ENCODE peak calls at places on chromosome 22, in ten cellular contexts. R is activated B cell treated with CpG ODN at 0.5 μM for 24 hours, W is A549, L is adrenal gland, Y is HL-60, Z is progenitor cell of endocrine pancreas, S is AG09309, X is kidney, M is osteocyte, G is GM20000. I is an unnamed sample.

GRCh38 chr22:22082960-22083359 is 100.4 kb upstream of the TOP3B start:
- DNase-seq in X (no peak), G (no peak), L (no peak), W (no peak), Z (no peak), S (no peak), M (no peak), R (no peak), Y (no peak), I (no peak)

GRCh38 chr22:22064580-22064979 is 82.0 kb upstream of the TOP3B start:
- DNase-seq in R (no peak), W (no peak), M (no peak), S (no peak), X (no peak), L (no peak), G (no peak), Y (no peak), Z (no peak), I (no peak)

GRCh38 chr22:23268877-23269276 is 88.6 kb downstream of the BCR start:
- DNase-seq in Y (no peak), L (no peak), W (no peak), X (no peak), R (no peak), G (peak), M (no peak), S (no peak), Z (no peak), I (no peak)

GRCh38 chr22:23212061-23213030 is 32.0 kb downstream of the BCR start:
- DNase-seq in X (peak), Y (no peak), Z (no peak), L (peak), G (no peak), R (no peak), W (no peak), S (no peak), M (no peak), I (no peak)

GRCh38 chr22:23013612-23014011 is 56.7 kb upstream of the GNAZ start:
- DNase-seq in S (no peak), G (no peak), L (no peak), Y (no peak), Z (no peak), M (no peak), W (no peak), X (no peak), R (no peak), I (no peak)

GRCh38 chr22:26835023-26835422 is 177.6 kb downstream of the MIAT start:
- DNase-seq in Y (no peak), S (no peak), M (no peak), L (no peak), R (no peak), W (no peak), X (no peak), Z (no peak), G (no peak), I (no peak)

GRCh38 chr22:20080776-20081654 is 974 bp downstream of the DGCR8 start:
- DNase-seq in Z (peak), L (peak), M (no peak), Y (peak), G (no peak), S (peak), W (peak), R (no peak), X (peak), I (no peak)

GRCh38 chr22:43539572-43540533 is 128.0 kb downstream of the MPPED1 start:
- DNase-seq in G (no peak), Z (no peak), X (peak), S (no peak), M (peak), L (no peak), Y (no peak), W (no peak), R (no peak), I (no peak)

GRCh38 chr22:49149721-49150608 is 677.7 kb downstream of the BRD1 start:
- DNase-seq in X (no peak), S (no peak), G (no peak), L (no peak), Z (no peak), R (no peak), Y (no peak), M (no peak), W (no peak), I (no peak)

GRCh38 chr22:48709976-48710375 is 1117.7 kb downstream of the BRD1 start:
- DNase-seq in S (no peak), G (no peak), L (no peak), Z (no peak), X (peak), Y (no peak), M (no peak), W (no peak), R (no peak), I (no peak)

GRCh38 chr22:20465759-20466077 is 28.1 kb upstream of the SCARF2 start:
- DNase-seq in W (no peak), M (no peak), L (no peak), G (no peak), R (no peak), Z (no peak), Y (no peak), X (no peak), S (no peak), I (no peak)

GRCh38 chr22:46551321-46551720 is 13.9 kb upstream of the CELSR1 start:
- DNase-seq in R (no peak), Z (no peak), G (no peak), Y (no peak), L (no peak), M (no peak), X (peak), S (no peak), W (no peak), I (no peak)
- TF ChIP-seq CTCF in R (no peak), Z (no peak), G (no peak), Y (no peak), L (no peak), M (no peak), X (no peak), S (no peak), W (no peak), I (no peak)

GRCh38 chr22:36330127-36330526 is 57.6 kb downstream of the MYH9 start:
- DNase-seq in G (no peak), S (no peak), Y (no peak), L (no peak), Z (no peak), M (no peak), R (no peak), X (no peak), W (no peak), I (no peak)

GRCh38 chr22:36331912-36332622 is 55.7 kb downstream of the MYH9 start:
- DNase-seq in M (no peak), W (peak), X (peak), R (peak), L (peak), S (no peak), Y (peak), G (peak), Z (no peak), I (peak)

GRCh38 chr22:36330655-36331305 is 57.0 kb downstream of the MYH9 start:
- DNase-seq in Y (peak), G (no peak), R (no peak), M (no peak), Z (no peak), X (peak), W (no peak), L (peak), S (no peak), I (peak)

GRCh38 chr22:36332623-36333331 is 55.0 kb downstream of the MYH9 start:
- DNase-seq in L (no peak), X (no peak), G (peak), Y (peak), S (no peak), Z (no peak), M (no peak), R (no peak), W (no peak), I (no peak)

DNA sequence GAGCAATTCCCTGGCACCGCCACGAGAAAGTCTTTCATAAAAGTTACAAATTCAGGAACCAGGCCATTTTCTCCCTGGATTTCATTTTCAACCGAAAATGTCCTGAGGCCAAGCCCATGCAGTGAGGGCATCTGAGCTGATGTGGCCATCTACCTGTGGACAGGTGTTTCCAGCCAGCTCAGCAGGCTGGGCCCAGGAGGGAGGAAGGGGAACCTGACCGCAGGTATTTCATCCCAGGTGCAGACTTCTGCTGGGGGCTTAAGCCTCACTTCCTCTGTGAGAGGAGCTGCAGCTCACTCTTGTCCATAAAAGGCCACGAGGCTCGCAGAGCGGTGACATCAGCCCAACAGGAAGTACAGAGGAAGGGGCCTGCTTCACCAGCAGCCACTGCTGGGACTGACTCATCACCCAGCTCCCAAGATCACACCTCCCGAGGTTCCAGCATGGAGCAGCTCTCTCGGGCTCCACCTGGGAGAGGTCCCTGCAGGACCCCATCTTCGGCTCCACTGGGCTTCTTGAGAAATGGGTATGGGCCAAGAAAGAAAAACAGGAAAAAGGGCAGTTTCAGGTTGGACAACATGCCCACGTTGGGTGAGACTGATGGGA is 56.4 kb downstream of the MYH9 start:
- DNase-seq in L (peak), R (peak), W (peak), G (peak), Y (peak), S (peak), Z (no peak), M (no peak), X (peak), I (peak)
- TF ChIP-seq CTCF in L (no peak), R (no peak), W (no peak), G (no peak), Y (no peak), S (no peak), Z (no peak), M (no peak), X (no peak), I (no peak)

DNA sequence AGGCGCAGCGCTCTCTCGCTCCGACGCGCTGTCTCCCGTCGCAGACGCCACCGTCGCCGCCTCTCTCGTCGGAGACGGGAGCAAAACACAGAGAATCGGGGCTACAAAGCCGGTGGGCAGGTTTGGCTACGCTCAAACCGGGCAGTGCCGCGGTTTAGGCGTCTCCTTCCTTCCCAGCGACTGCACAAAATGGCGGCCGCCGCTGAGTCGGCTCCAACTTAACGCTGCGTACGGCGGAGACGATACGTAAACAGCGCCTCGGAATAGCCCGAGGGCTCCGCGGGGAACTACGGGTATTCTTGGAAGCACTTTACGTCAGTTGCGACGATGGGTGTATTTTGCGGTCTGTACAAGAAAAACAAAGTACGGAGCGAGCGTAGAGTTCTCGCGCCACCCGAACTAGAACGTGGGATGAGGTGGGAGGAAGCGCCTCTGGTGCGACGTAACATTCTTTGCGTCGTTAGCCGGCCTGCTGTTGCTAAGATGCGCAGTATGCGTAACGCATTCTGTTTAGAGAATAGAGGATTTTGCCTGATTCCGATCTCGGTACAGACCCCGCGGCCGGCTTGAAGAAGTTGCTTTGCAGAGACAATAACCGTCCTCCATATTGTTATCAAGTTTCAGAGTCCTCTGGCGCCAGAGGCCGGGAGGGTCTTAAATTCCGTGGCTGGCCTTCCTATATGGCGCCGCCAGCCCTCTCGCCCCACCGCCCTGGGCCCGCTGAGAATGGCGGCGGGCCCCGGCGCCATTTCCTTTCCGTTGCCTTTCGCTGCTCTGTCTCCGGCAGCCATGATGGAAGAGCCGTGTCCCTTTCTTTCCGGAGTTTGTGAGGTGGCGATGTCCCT is at the start of gene DDX17:
- DNase-seq in Z (peak), M (peak), L (peak), Y (peak), X (peak), S (peak), G (peak), W (peak), R (peak), I (peak)
- TF ChIP-seq CTCF in Z (no peak), M (no peak), L (no peak), Y (no peak), X (no peak), S (no peak), G (no peak), W (no peak), R (no peak), I (no peak)

DNA sequence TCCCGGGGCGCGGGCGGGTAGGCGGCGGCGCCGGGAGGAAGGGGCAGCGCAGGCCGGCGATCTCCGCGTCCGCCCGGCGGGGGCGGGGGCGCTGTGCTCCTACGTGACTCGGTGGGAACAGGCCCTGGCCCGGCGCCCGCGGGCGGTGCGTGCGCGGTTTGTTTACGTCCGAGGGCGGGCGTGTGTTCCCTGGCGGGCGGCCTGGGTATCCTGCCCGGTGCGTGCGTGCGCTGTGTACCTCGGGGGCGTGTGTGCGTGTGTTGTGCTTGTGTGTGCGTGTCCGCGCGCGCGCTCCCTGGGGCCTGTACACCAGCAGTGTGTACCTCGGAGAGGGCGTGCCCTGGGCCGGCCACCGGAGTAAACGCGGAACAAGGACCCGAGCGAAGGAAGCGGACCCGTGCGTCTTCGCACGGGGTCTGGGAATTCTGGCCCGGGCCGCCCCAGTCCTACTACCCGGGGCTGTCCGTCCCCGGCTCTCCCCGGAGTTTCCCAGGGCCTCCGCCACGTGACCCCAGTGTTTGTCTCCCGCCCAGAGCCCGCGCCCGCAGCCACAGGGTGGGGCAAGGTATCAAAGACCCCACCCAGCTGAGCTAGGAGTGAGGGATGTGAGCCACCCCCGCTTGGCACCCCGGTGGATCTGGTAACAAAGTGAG is 769 bp downstream of the MAFF start:
- DNase-seq in Z (peak), Y (peak), X (peak), W (no peak), L (peak), S (peak), R (peak), M (peak), G (peak), I (peak)
- TF ChIP-seq CTCF in Z (peak), Y (no peak), X (peak), W (no peak), L (no peak), S (peak), R (no peak), M (peak), G (peak), I (no peak)

GRCh38 chr22:36497910-36498669 is 8.8 kb downstream of the FOXRED2 start:
- DNase-seq in R (no peak), M (no peak), Y (no peak), X (no peak), L (no peak), S (no peak), W (no peak), G (no peak), Z (no peak), I (no peak)

DNA sequence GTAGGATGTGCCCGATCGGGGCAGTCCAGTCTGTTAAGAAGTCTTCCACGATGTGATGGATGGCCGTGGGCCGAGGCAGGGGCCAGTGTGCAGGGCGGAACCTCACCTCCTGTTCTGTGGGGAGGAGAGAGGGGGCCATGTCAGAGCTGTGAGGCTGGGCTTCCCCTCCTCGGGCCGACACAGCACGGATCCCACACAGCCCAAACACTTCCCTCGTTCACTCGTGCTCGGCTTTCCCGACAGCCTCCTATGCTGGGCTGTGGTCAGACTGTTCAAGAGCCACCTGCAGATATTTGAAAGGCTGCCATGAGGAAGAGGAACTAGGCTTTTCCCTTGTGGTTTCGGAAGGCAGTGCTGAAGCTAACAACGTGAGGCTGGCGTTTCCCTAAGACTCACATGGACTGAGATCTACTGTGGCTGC is 12.3 kb upstream of the TXN2 start:
- DNase-seq in L (peak), S (no peak), R (peak), Y (peak), G (peak), X (no peak), W (no peak), M (no peak), Z (no peak), I (no peak)
- TF ChIP-seq CTCF in L (no peak), S (no peak), R (no peak), Y (no peak), G (no peak), X (no peak), W (no peak), M (no peak), Z (no peak), I (no peak)

DNA sequence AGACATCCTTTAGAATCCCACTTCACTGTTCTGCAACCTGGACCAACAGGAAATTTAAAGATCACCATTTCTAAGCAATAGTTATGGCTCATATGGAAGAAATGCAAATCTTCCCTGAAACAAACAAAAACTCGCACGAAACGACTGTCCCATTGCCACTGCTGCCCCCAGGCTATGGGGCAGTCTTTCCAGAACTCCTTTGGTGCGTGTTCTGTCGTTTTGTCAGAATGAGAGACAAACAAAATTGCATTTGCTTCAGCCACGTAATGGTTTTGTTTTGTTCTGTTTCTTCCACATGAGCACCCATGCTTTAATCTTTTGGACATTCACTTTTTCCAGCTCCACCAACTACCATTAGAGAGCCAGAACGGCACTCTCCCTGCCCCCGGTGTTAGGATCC is 10.8 kb upstream of the FBLN1 start:
- DNase-seq in S (no peak), Y (no peak), L (no peak), R (no peak), X (peak), M (no peak), W (no peak), Z (no peak), G (no peak), I (no peak)
- TF ChIP-seq CTCF in S (no peak), Y (no peak), L (no peak), R (no peak), X (no peak), M (no peak), W (no peak), Z (no peak), G (no peak), I (no peak)

GRCh38 chr22:25027959-25028840 is 75.7 kb downstream of the KIAA1671 start:
- DNase-seq in G (no peak), X (no peak), S (no peak), Y (no peak), Z (no peak), M (no peak), R (no peak), L (peak), W (peak), I (no peak)
- TF ChIP-seq CTCF in G (peak), X (no peak), S (no peak), Y (no peak), Z (peak), M (peak), R (no peak), L (peak), W (peak), I (peak)

DNA sequence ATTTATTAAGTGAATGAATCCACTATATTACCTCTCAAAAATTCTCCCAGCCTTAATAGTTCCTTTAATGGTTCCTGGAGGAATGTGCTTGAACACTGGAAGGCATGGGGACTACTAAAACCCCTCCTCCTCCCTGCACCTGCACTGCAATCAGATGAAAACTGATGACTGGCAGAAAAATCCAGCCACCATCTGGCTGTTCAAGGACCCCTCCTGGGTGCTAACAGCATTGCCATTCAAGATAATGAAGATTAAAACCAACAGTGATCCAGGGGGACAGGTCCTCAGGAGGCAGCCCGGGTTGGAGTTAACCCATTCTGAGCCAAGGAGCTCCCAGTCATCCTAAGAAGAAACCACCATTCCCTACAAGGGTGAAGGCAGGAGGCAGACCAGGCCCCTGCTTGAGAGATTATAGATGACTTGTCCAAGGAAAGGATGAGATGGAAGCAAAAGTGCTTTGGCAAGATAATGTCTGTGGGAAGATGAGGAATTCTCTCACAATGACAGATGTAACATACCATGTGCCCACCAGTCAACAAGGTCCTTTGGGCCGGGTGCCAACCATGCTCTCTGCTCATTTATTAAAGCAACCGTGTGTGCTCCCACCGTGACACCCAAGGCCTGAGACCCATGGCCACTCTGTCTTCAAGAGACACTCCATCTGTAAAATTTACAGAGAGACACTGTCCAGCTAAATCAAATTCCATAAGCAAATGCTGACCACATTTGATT is 90.6 kb downstream of the LARGE1 start:
- DNase-seq in S (no peak), G (no peak), W (no peak), R (no peak), Z (no peak), L (no peak), M (no peak), X (no peak), Y (no peak), I (no peak)
- TF ChIP-seq CTCF in S (no peak), G (no peak), W (no peak), R (no peak), Z (no peak), L (no peak), M (no peak), X (no peak), Y (no peak), I (no peak)

GRCh38 chr22:30606455-30607299 is at the start of gene TCN2:
- DNase-seq in L (peak), W (peak), S (no peak), G (peak), Y (peak), Z (peak), M (no peak), R (peak), X (peak), I (peak)
- TF ChIP-seq CTCF in L (peak), W (no peak), S (no peak), G (no peak), Y (no peak), Z (no peak), M (no peak), R (no peak), X (no peak), I (no peak)

I was measured in natural killer cell.